ENCODE peak calls at places on chromosomes 2 and 18, in five cellular contexts. One of them, this sample, is unnamed.

GRCh38 chr18:41501848-41502247 is 453.2 kb upstream of the PIK3C3 start:
- DNase-seq in IMR-90: no peak
- DNase-seq in H9: no peak
- DNase-seq in mesenchymal stem cell: no peak
- DNase-seq in H1: no peak
- DNase-seq in this sample: no peak

GRCh38 chr2:234453216-234453615 is 43.7 kb downstream of the ARL4C start:
- DNase-seq in IMR-90: no peak
- DNase-seq in H9: no peak
- DNase-seq in mesenchymal stem cell: no peak
- DNase-seq in H1: no peak
- DNase-seq in this sample: no peak

GRCh38 chr2:241897231-241897916 is 27.8 kb downstream of the RTP5 start:
- DNase-seq in IMR-90: no peak
- DNase-seq in H9: peak; percentile 22
- DNase-seq in mesenchymal stem cell: no peak
- DNase-seq in H1: peak; percentile 39
- DNase-seq in this sample: no peak

GRCh38 chr2:9548506-9548905 is 7.1 kb downstream of the ADAM17 start:
- DNase-seq in IMR-90: peak; percentile 69
- DNase-seq in H9: no peak
- DNase-seq in mesenchymal stem cell: peak; percentile 46
- DNase-seq in H1: no peak
- DNase-seq in this sample: no peak

GRCh38 chr2:3256655-3257054 is 121.0 kb downstream of the EIPR1 start:
- DNase-seq in IMR-90: no peak
- DNase-seq in H9: no peak
- DNase-seq in mesenchymal stem cell: no peak
- DNase-seq in H1: no peak
- DNase-seq in this sample: no peak

GRCh38 chr2:955829-956731 is 5.4 kb downstream of the SNTG2 start:
- DNase-seq in IMR-90: no peak
- DNase-seq in H9: peak; percentile 73
- DNase-seq in mesenchymal stem cell: no peak
- DNase-seq in H1: no peak
- DNase-seq in this sample: no peak

GRCh38 chr2:236665572-236666118 is 96.0 kb downstream of the ACKR3 start:
- DNase-seq in IMR-90: no peak
- DNase-seq in H9: no peak
- DNase-seq in mesenchymal stem cell: no peak
- DNase-seq in H1: no peak
- DNase-seq in this sample: no peak

GRCh38 chr2:172403881-172404470 is 23.4 kb upstream of the ITGA6 start:
- DNase-seq in IMR-90: no peak
- DNase-seq in H9: no peak
- DNase-seq in mesenchymal stem cell: no peak
- DNase-seq in H1: no peak
- DNase-seq in this sample: no peak

GRCh38 chr2:96396095-96396494 is 60.5 kb downstream of the NCAPH start:
- DNase-seq in IMR-90: no peak
- DNase-seq in H9: no peak
- DNase-seq in mesenchymal stem cell: no peak
- DNase-seq in H1: no peak
- DNase-seq in this sample: no peak

GRCh38 chr2:69087912-69088240 is 74.9 kb downstream of the ANTXR1 start:
- DNase-seq in IMR-90: peak; percentile 24
- DNase-seq in H9: no peak
- DNase-seq in mesenchymal stem cell: peak; percentile 33
- DNase-seq in H1: no peak
- DNase-seq in this sample: no peak

GRCh38 chr2:174748948-174749347 is 15.3 kb downstream of the CHRNA1 start:
- DNase-seq in IMR-90: peak; percentile 50
- DNase-seq in H9: peak; percentile 84
- DNase-seq in mesenchymal stem cell: peak; percentile 63
- DNase-seq in H1: peak; percentile 89
- DNase-seq in this sample: peak; percentile 65

GRCh38 chr2:102436284-102436683 is 13.3 kb downstream of the IL18RAP start:
- DNase-seq in IMR-90: peak; percentile 63
- DNase-seq in H9: no peak
- DNase-seq in mesenchymal stem cell: peak; percentile 90
- DNase-seq in H1: no peak
- DNase-seq in this sample: no peak

GRCh38 chr2:85433511-85434089 is 15.1 kb downstream of the SH2D6 start:
- DNase-seq in IMR-90: peak; percentile 96
- DNase-seq in H9: no peak
- DNase-seq in mesenchymal stem cell: peak; percentile 85
- DNase-seq in H1: no peak
- DNase-seq in this sample: no peak

DNA sequence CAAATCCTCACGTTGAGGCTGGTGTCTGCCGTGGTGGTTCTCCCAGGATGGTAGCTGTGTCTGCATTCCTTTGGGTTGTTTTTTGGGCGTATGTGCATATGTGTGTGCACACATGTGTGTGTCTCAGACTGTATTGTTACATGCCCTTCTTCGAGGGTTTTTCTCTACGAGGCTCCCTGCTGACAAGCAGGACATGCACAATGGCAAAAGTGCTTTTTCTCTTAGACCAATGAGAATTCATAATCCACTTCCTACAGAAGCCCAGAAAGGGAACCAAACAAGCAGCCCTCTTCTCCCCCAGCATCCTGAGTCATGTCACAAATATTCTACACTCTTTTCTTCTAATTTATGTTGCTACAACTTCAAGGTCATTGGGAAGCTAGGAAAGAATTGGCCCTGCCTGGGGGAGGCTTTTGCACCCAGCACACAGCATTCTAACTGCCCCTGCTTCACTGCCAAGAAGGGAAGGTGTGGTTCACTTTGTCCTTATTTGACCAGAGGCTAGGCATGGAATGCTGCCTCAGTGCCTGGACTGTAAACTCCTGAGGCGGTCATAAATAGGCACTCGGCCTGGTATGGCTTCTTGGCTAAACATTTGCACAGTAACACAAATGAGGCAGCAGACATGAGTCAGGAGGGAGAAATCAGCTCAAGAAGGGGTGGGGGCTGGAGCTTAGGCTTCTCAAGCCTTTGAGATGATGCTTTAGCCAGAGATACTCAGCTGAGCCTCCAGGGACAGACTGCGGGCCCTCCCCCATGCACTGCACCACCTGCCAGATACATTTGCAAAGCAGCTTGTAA is 92.6 kb upstream of the KLF7 start:
- DNase-seq in IMR-90: peak; percentile 100
- DNase-seq in H9: no peak
- DNase-seq in mesenchymal stem cell: peak; percentile 100
- DNase-seq in H1: no peak
- DNase-seq in this sample: no peak
- H3K4me2 ChIP-seq in IMR-90: peak overlapping the region; percentile 21
- H3K4me2 ChIP-seq in H9: no peak overlapping the region
- H3K4me2 ChIP-seq in mesenchymal stem cell: no peak overlapping the region
- H3K4me2 ChIP-seq in H1: no peak overlapping the region
- H3K4me2 ChIP-seq in this sample: no peak overlapping the region

DNA sequence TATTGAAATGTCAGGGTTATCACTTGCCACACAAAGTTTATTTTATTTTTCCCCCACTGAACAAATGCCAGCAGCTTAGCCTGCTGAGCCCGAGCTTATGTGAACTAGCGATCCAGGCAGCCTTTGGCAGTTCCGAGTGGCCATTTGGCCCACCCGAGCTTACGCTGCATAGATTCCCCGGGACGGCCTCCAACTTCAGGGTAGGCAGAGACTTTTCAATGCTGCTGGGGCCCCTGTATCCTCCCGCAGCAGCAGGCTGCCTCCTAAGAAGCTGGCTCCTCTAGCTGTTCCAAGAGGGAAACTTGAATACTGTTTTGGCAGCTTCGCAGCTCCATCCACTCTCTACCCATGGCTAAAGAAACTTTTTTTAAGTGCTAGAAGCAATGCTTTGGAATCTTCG is 295.2 kb downstream of the SS18 start:
- DNase-seq in IMR-90: no peak
- DNase-seq in H9: no peak
- DNase-seq in mesenchymal stem cell: no peak
- DNase-seq in H1: no peak
- DNase-seq in this sample: no peak
- H4K91ac ChIP-seq in IMR-90: no peak overlapping the region
- H4K91ac ChIP-seq in H9: no peak overlapping the region
- H4K91ac ChIP-seq in mesenchymal stem cell: no peak overlapping the region
- H4K91ac ChIP-seq in H1: no peak overlapping the region
- H4K91ac ChIP-seq in this sample: no peak overlapping the region

GRCh38 chr2:197236816-197237215 is 73.8 kb downstream of the ANKRD44 start:
- DNase-seq in IMR-90: no peak
- DNase-seq in H9: no peak
- DNase-seq in mesenchymal stem cell: no peak
- DNase-seq in H1: no peak
- DNase-seq in this sample: no peak
- H3K4me2 ChIP-seq in IMR-90: no peak overlapping the region
- H3K4me2 ChIP-seq in H9: no peak overlapping the region
- H3K4me2 ChIP-seq in mesenchymal stem cell: no peak overlapping the region
- H3K4me2 ChIP-seq in H1: no peak overlapping the region
- H3K4me2 ChIP-seq in this sample: no peak overlapping the region

GRCh38 chr18:8938817-8939216 is 163.7 kb upstream of the NDUFV2 start:
- DNase-seq in IMR-90: peak; percentile 43
- DNase-seq in H9: no peak
- DNase-seq in mesenchymal stem cell: no peak
- DNase-seq in H1: no peak
- DNase-seq in this sample: no peak
- H4K91ac ChIP-seq in IMR-90: peak overlapping the region; percentile 25
- H4K91ac ChIP-seq in H9: no peak overlapping the region
- H4K91ac ChIP-seq in mesenchymal stem cell: no peak overlapping the region
- H4K91ac ChIP-seq in H1: no peak overlapping the region
- H4K91ac ChIP-seq in this sample: no peak overlapping the region

This sample was measured in neuronal stem cell.